ENCODE peak calls at places on chromosomes 7 and 10, in six cellular contexts. P, S, G, F, O and T are unnamed samples.

GRCh38 chr7:20395094-20395493 is 64.4 kb downstream of the ITGB8 start:
- DNase-seq in P (peak; percentile 63), S (no peak), G (no peak), F (no peak), O (no peak), T (no peak)

GRCh38 chr7:77954773-77955562 is 156.4 kb downstream of the PHTF2 start:
- DNase-seq in P (peak; percentile 62), S (no peak), G (no peak), F (no peak), O (no peak), T (no peak)

GRCh38 chr10:108970016-108970415 is 953.3 kb downstream of the XPNPEP1 start:
- DNase-seq in P (peak; percentile 3), S (no peak), G (no peak), F (no peak), O (no peak), T (no peak)

GRCh38 chr7:20482071-20482470 is 133.4 kb upstream of the ABCB5 start:
- DNase-seq in P (no peak), S (no peak), G (no peak), F (no peak), O (no peak), T (no peak)

GRCh38 chr7:126700807-126701604 is 551.7 kb downstream of the GRM8 start:
- DNase-seq in P (peak; percentile 89), S (no peak), G (no peak), F (peak; percentile 99), O (no peak), T (no peak)

GRCh38 chr10:43041422-43042342 is 35.2 kb upstream of the RET start:
- DNase-seq in P (no peak), S (no peak), G (no peak), F (no peak), O (peak; percentile 45), T (no peak)

GRCh38 chr7:142774826-142775225 is 4.1 kb downstream of the PRSS2 start:
- DNase-seq in P (no peak), S (no peak), G (no peak), F (no peak), O (no peak), T (no peak)

GRCh38 chr7:159119026-159119741 is 25.5 kb downstream of the VIPR2 start:
- DNase-seq in P (no peak), S (no peak), G (no peak), F (no peak), O (peak; percentile 55), T (no peak)

GRCh38 chr10:26199841-26200240 is 16.7 kb upstream of the GAD2 start:
- DNase-seq in P (no peak), S (no peak), G (no peak), F (no peak), O (no peak), T (no peak)

GRCh38 chr7:30906014-30906413 is 5.6 kb upstream of the AQP1 start:
- DNase-seq in P (no peak), S (peak; percentile 16), G (no peak), F (no peak), O (no peak), T (no peak)

GRCh38 chr10:123865350-123865749 is 26.3 kb downstream of the CPXM2 start:
- DNase-seq in P (no peak), S (no peak), G (no peak), F (no peak), O (no peak), T (no peak)

GRCh38 chr7:47085491-47086275 is 496.2 kb downstream of the TNS3 start:
- DNase-seq in P (no peak), S (no peak), G (no peak), F (no peak), O (no peak), T (no peak)

GRCh38 chr7:2607122-2607912 is 24.5 kb upstream of the TTYH3 start:
- DNase-seq in P (no peak), S (peak; percentile 80), G (peak; percentile 83), F (no peak), O (peak; percentile 82), T (no peak)

GRCh38 chr7:45594780-45595535 is 20.8 kb downstream of the ADCY1 start:
- DNase-seq in P (no peak), S (no peak), G (no peak), F (no peak), O (no peak), T (no peak)

GRCh38 chr7:100568176-100568935 is 5.3 kb downstream of the SAP25 start:
- DNase-seq in P (no peak), S (no peak), G (peak; percentile 18), F (no peak), O (no peak), T (no peak)

GRCh38 chr7:111990597-111990996 is 215.6 kb downstream of the DOCK4 start:
- DNase-seq in P (no peak), S (no peak), G (no peak), F (no peak), O (no peak), T (no peak)

GRCh38 chr10:96288151-96288621 is 16.0 kb upstream of the DNTT start:
- DNase-seq in P (no peak), S (no peak), G (no peak), F (no peak), O (no peak), T (no peak)

GRCh38 chr7:11373546-11374142 is 400.0 kb downstream of the PHF14 start:
- DNase-seq in P (peak; percentile 26), S (no peak), G (no peak), F (no peak), O (no peak), T (no peak)

GRCh38 chr7:44845476-44845875 is 2.4 kb downstream of the H2AZ2 start:
- DNase-seq in P (no peak), S (no peak), G (no peak), F (no peak), O (no peak), T (no peak)

GRCh38 chr7:40570218-40570617 is 435.4 kb downstream of the SUGCT start:
- DNase-seq in P (no peak), S (no peak), G (no peak), F (peak; percentile 7), O (no peak), T (no peak)

GRCh38 chr10:92413011-92413410 is 122.0 kb downstream of the MARCHF5 start:
- DNase-seq in P (no peak), S (no peak), G (no peak), F (no peak), O (no peak), T (no peak)

GRCh38 chr10:111875760-111876159 is 307.8 kb downstream of the GPAM start:
- DNase-seq in P (no peak), S (no peak), G (no peak), F (no peak), O (no peak), T (no peak)

GRCh38 chr10:62818426-62819011 is 2.4 kb upstream of the EGR2 start:
- DNase-seq in P (no peak), S (peak; percentile 50), G (peak; percentile 52), F (no peak), O (no peak), T (peak; percentile 39)

GRCh38 chr10:62816179-62817119 is at the start of gene EGR2:
- DNase-seq in P (peak; percentile 95), S (peak; percentile 89), G (peak; percentile 94), F (peak; percentile 95), O (peak; percentile 97), T (peak; percentile 99)

GRCh38 chr10:62815373-62816111 is 624 bp downstream of the EGR2 start:
- DNase-seq in P (no peak), S (no peak), G (peak; percentile 25), F (no peak), O (no peak), T (peak; percentile 33)

GRCh38 chr10:62817763-62818425 is 1.7 kb upstream of the EGR2 start:
- DNase-seq in P (peak; percentile 67), S (peak; percentile 77), G (peak; percentile 81), F (peak; percentile 33), O (peak; percentile 81), T (peak; percentile 61)

DNA sequence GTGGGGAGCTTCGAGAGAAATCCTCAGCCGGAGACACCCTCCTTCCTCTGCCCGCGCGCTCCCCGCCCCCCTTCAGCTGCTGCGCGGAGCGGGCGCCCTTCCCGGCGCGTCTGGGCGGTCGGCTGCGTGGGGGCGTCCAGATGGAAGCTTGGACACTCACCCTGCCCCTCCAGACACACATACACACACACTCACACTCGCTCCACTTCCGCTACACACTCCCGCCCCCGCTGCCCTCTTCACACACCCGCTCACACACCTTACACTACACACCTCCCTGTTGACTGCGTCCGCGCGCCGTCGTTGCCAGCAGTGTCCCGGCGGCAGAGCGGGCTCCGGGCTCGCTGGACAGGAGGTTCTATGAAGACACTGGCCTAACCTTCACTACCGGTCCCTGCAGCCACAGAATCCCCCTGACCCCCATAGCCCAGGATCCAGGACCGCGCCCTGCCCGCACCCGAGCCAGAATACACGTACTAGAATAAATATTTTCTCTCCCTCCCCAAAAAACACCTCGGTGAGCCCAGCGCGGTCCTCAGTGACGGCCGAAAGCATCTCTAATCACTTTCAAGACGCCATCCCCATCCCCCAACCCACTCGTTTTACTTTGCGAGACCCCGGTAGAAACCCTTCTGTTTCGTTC is 1.1 kb upstream of the EGR2 start:
- DNase-seq in P (no peak), S (peak; percentile 51), G (peak; percentile 79), F (no peak), O (peak; percentile 75), T (no peak)
- H3K27me3 ChIP-seq in P (peaks cover 35% of the 10 kb centered on the region), S (peaks cover 27% of the 10 kb centered on the region), G (peaks cover 22% of the 10 kb centered on the region), F (peaks cover 32% of the 10 kb centered on the region), O (peaks cover 51% of the 10 kb centered on the region), T (peaks cover 3% of the 10 kb centered on the region)

DNA sequence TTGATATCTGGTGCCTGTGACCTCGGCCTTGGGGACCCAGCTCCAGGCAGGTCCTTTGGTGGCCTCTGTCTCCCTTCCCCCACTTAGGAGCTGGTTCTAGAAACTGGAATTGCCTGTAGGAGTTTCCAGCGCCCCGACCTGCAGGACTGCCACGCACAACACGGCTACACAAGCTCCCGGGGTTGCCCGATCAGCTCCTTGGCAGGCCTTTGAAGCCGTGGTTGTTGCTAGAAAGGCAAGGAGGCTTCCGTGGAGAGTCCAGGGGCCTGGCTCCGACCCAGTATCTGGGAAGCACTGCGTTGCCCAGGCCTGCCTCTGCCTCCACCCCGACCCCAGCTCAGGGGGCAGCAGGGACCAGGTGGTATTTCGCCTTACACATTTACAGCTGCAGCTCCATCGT is 54.4 kb downstream of the PROSER2 start:
- DNase-seq in P (no peak), S (no peak), G (no peak), F (no peak), O (peak; percentile 55), T (no peak)
- H3K27ac ChIP-seq in P (no peak overlapping the region), S (no peak overlapping the region), G (no peak overlapping the region), F (no peak overlapping the region), O (no peak overlapping the region), T (no peak overlapping the region)

GRCh38 chr7:22672892-22673637 is 53.9 kb upstream of the IL6 start:
- DNase-seq in P (no peak), S (no peak), G (no peak), F (no peak), O (no peak), T (no peak)
- H3K27me3 ChIP-seq in P (no peaks in the 10 kb centered on the region), S (no peaks in the 10 kb centered on the region), G (no peaks in the 10 kb centered on the region), F (no peaks in the 10 kb centered on the region), O (no peaks in the 10 kb centered on the region), T (no peaks in the 10 kb centered on the region)

GRCh38 chr10:119657725-119658124 is 6.5 kb downstream of the BAG3 start:
- DNase-seq in P (peak; percentile 63), S (no peak), G (no peak), F (no peak), O (peak; percentile 91), T (no peak)

GRCh38 chr10:119663866-119664698 is 12.9 kb downstream of the BAG3 start:
- DNase-seq in P (no peak), S (no peak), G (no peak), F (no peak), O (no peak), T (no peak)

GRCh38 chr10:119658274-119658673 is 7.1 kb downstream of the BAG3 start:
- DNase-seq in P (peak; percentile 93), S (peak; percentile 79), G (peak; percentile 74), F (peak; percentile 94), O (peak; percentile 97), T (no peak)

GRCh38 chr10:119656760-119657159 is 5.6 kb downstream of the BAG3 start:
- DNase-seq in P (no peak), S (no peak), G (no peak), F (no peak), O (no peak), T (no peak)

GRCh38 chr10:119659951-119660350 is 8.8 kb downstream of the BAG3 start:
- DNase-seq in P (no peak), S (no peak), G (no peak), F (no peak), O (peak; percentile 88), T (no peak)
- H3K27ac ChIP-seq in P (peak overlapping the region; percentile 11), S (peak overlapping the region; percentile 78), G (peak overlapping the region; percentile 13), F (peak overlapping the region; percentile 27), O (peak overlapping the region; percentile 99), T (no peak overlapping the region)